ENCODE peak calls at places on chromosomes 1 and 21, in five cellular contexts. One of them, this sample, is unnamed.

GRCh38 chr1:91864017-91864700 is 21.8 kb downstream of the TGFBR3 start:
- DNase-seq in ovary: no peak
- DNase-seq in activated CD4-positive, alpha-beta T cell treated with anti-CD3 and anti-CD28 coated beads, Interleukin-2, amount 10 ng/mL, durations not matched to agents 7 days and 5 days: no peak
- DNase-seq in GM12891: no peak
- DNase-seq in nephron progenitor cell: no peak
- DNase-seq in this sample: no peak

GRCh38 chr1:12549460-12550349 is 68.3 kb downstream of the DHRS3 start:
- DNase-seq in ovary: peak
- DNase-seq in activated CD4-positive, alpha-beta T cell treated with anti-CD3 and anti-CD28 coated beads, Interleukin-2, amount 10 ng/mL, durations not matched to agents 7 days and 5 days: no peak
- DNase-seq in nephron progenitor cell: peak
- DNase-seq in GM12891: no peak
- DNase-seq in this sample: peak

GRCh38 chr21:46624050-46624449 is 11.4 kb upstream of the PRMT2 start:
- DNase-seq in ovary: no peak
- DNase-seq in activated CD4-positive, alpha-beta T cell treated with anti-CD3 and anti-CD28 coated beads, Interleukin-2, amount 10 ng/mL, durations not matched to agents 7 days and 5 days: no peak
- DNase-seq in nephron progenitor cell: no peak
- DNase-seq in GM12891: no peak
- DNase-seq in this sample: no peak

GRCh38 chr1:1089731-1090423 is 15.8 kb upstream of the RNF223 start:
- DNase-seq in GM12891: no peak
- DNase-seq in ovary: no peak
- DNase-seq in nephron progenitor cell: no peak
- DNase-seq in activated CD4-positive, alpha-beta T cell treated with anti-CD3 and anti-CD28 coated beads, Interleukin-2, amount 10 ng/mL, durations not matched to agents 7 days and 5 days: no peak
- DNase-seq in this sample: no peak

GRCh38 chr1:156705918-156706646 is 699 bp upstream of the CRABP2 start:
- DNase-seq in nephron progenitor cell: peak
- DNase-seq in ovary: peak
- DNase-seq in GM12891: peak
- DNase-seq in activated CD4-positive, alpha-beta T cell treated with anti-CD3 and anti-CD28 coated beads, Interleukin-2, amount 10 ng/mL, durations not matched to agents 7 days and 5 days: peak
- DNase-seq in this sample: peak

GRCh38 chr21:29114765-29115164 is 15.7 kb upstream of the MAP3K7CL start:
- DNase-seq in ovary: no peak
- DNase-seq in nephron progenitor cell: no peak
- DNase-seq in GM12891: no peak
- DNase-seq in activated CD4-positive, alpha-beta T cell treated with anti-CD3 and anti-CD28 coated beads, Interleukin-2, amount 10 ng/mL, durations not matched to agents 7 days and 5 days: no peak
- DNase-seq in this sample: no peak

GRCh38 chr1:198096390-198096789 is 60.4 kb upstream of the NEK7 start:
- DNase-seq in ovary: no peak
- DNase-seq in GM12891: no peak
- DNase-seq in activated CD4-positive, alpha-beta T cell treated with anti-CD3 and anti-CD28 coated beads, Interleukin-2, amount 10 ng/mL, durations not matched to agents 7 days and 5 days: no peak
- DNase-seq in nephron progenitor cell: no peak
- DNase-seq in this sample: no peak

GRCh38 chr1:206912445-206913095 is 9.2 kb downstream of the FCMR start:
- DNase-seq in nephron progenitor cell: peak
- DNase-seq in activated CD4-positive, alpha-beta T cell treated with anti-CD3 and anti-CD28 coated beads, Interleukin-2, amount 10 ng/mL, durations not matched to agents 7 days and 5 days: peak
- DNase-seq in GM12891: no peak
- DNase-seq in ovary: peak
- DNase-seq in this sample: peak

GRCh38 chr1:212104586-212105282 is 69.2 kb downstream of the DTL start:
- DNase-seq in activated CD4-positive, alpha-beta T cell treated with anti-CD3 and anti-CD28 coated beads, Interleukin-2, amount 10 ng/mL, durations not matched to agents 7 days and 5 days: no peak
- DNase-seq in nephron progenitor cell: no peak
- DNase-seq in ovary: no peak
- DNase-seq in GM12891: no peak
- DNase-seq in this sample: no peak

GRCh38 chr1:45272943-45273342 is 53.8 kb upstream of the HPDL start:
- DNase-seq in nephron progenitor cell: no peak
- DNase-seq in GM12891: no peak
- DNase-seq in activated CD4-positive, alpha-beta T cell treated with anti-CD3 and anti-CD28 coated beads, Interleukin-2, amount 10 ng/mL, durations not matched to agents 7 days and 5 days: no peak
- DNase-seq in ovary: no peak
- DNase-seq in this sample: no peak

GRCh38 chr1:209105769-209106168 is 477.7 kb upstream of the CAMK1G start:
- DNase-seq in nephron progenitor cell: no peak
- DNase-seq in GM12891: no peak
- DNase-seq in ovary: no peak
- DNase-seq in activated CD4-positive, alpha-beta T cell treated with anti-CD3 and anti-CD28 coated beads, Interleukin-2, amount 10 ng/mL, durations not matched to agents 7 days and 5 days: no peak
- DNase-seq in this sample: peak

GRCh38 chr1:93256433-93256832 is 75.9 kb downstream of the CCDC18 start:
- DNase-seq in GM12891: no peak
- DNase-seq in activated CD4-positive, alpha-beta T cell treated with anti-CD3 and anti-CD28 coated beads, Interleukin-2, amount 10 ng/mL, durations not matched to agents 7 days and 5 days: no peak
- DNase-seq in ovary: no peak
- DNase-seq in nephron progenitor cell: no peak
- DNase-seq in this sample: no peak

GRCh38 chr1:41108696-41109284 is 87.3 kb upstream of the SLFNL1 start:
- DNase-seq in nephron progenitor cell: no peak
- DNase-seq in GM12891: no peak
- DNase-seq in ovary: no peak
- DNase-seq in activated CD4-positive, alpha-beta T cell treated with anti-CD3 and anti-CD28 coated beads, Interleukin-2, amount 10 ng/mL, durations not matched to agents 7 days and 5 days: no peak
- DNase-seq in this sample: no peak

GRCh38 chr1:29332204-29332603 is 95.9 kb downstream of the PTPRU start:
- DNase-seq in activated CD4-positive, alpha-beta T cell treated with anti-CD3 and anti-CD28 coated beads, Interleukin-2, amount 10 ng/mL, durations not matched to agents 7 days and 5 days: peak
- DNase-seq in nephron progenitor cell: peak
- DNase-seq in GM12891: no peak
- DNase-seq in ovary: no peak
- DNase-seq in this sample: peak

This sample was measured in RPMI8226.